ENCODE peak calls at places on chromosomes 3 and 15, in six cellular contexts. I, E, B, G, M and T are unnamed samples.

GRCh38 chr3:25707268-25707928 is 42.7 kb upstream of the TOP2B start:
- DNase-seq in M (no peak), G (no peak), B (no peak), E (no peak), I (no peak), T (no peak)

GRCh38 chr3:51696954-51697353 is 9.9 kb upstream of the GRM2 start:
- DNase-seq in I (no peak), G (no peak), B (no peak), M (no peak), E (no peak), T (peak)

GRCh38 chr3:81923038-81923437 is 161.6 kb upstream of the GBE1 start:
- DNase-seq in G (no peak), E (no peak), M (no peak), I (no peak), B (no peak), T (no peak)

GRCh38 chr3:186152889-186153292 is 44.0 kb upstream of the ETV5 start:
- DNase-seq in M (no peak), I (no peak), E (no peak), B (no peak), G (no peak), T (no peak)

GRCh38 chr3:168085491-168086119 is 10.1 kb downstream of the GOLIM4 start:
- DNase-seq in I (no peak), B (no peak), M (no peak), E (no peak), G (peak), T (no peak)

GRCh38 chr3:146865175-146865755 is 260.1 kb upstream of the PLSCR5 start:
- DNase-seq in E (no peak), G (no peak), B (no peak), M (no peak), I (no peak), T (no peak)

GRCh38 chr3:13524979-13525669 is 23.8 kb upstream of the FBLN2 start:
- DNase-seq in B (no peak), I (no peak), E (peak), G (peak), M (no peak), T (no peak)

GRCh38 chr15:90680371-90680935 is 36.7 kb upstream of the BLM start:
- DNase-seq in I (no peak), G (peak), E (peak), M (no peak), B (no peak), T (no peak)

GRCh38 chr3:126357299-126358037 is at the start of gene KLF15:
- DNase-seq in M (peak), I (peak), B (peak), G (peak), E (peak), T (peak)

GRCh38 chr15:69554321-69554961 is 101.8 kb downstream of the RPLP1 start:
- DNase-seq in M (no peak), B (no peak), I (no peak), G (no peak), E (no peak), T (no peak)

GRCh38 chr3:8443829-8444791 is 57.5 kb upstream of the LMCD1 start:
- DNase-seq in G (peak), B (peak), I (no peak), E (peak), M (no peak), T (peak)

GRCh38 chr3:122800838-122801237 is 6.0 kb downstream of the SLC49A4 start:
- DNase-seq in G (no peak), M (no peak), B (no peak), I (no peak), E (no peak), T (no peak)

GRCh38 chr3:37155782-37156181 is 18.6 kb downstream of the LRRFIP2 start:
- DNase-seq in I (no peak), G (no peak), M (no peak), E (no peak), B (no peak), T (no peak)

GRCh38 chr3:106013971-106014370 is 145.2 kb upstream of the CBLB start:
- DNase-seq in E (peak), I (no peak), M (no peak), G (peak), B (no peak), T (no peak)

GRCh38 chr3:192571197-192571791 is 156.0 kb downstream of the FGF12 start:
- DNase-seq in E (peak), I (no peak), M (no peak), G (peak), B (no peak), T (peak)

GRCh38 chr3:73784647-73785420 is 160.1 kb upstream of the PDZRN3 start:
- DNase-seq in B (no peak), M (no peak), G (peak), I (no peak), E (no peak), T (no peak)

GRCh38 chr15:44081223-44082013 is 113.7 kb downstream of the FRMD5 start:
- DNase-seq in I (no peak), M (no peak), E (no peak), G (peak), B (no peak), T (no peak)

GRCh38 chr15:95464091-95464888 is 866.2 kb upstream of the NR2F2 start:
- DNase-seq in M (no peak), B (no peak), I (no peak), G (no peak), E (no peak), T (no peak)

GRCh38 chr15:100668321-100668690 is 65.9 kb downstream of the ASB7 start:
- DNase-seq in B (no peak), M (no peak), I (no peak), G (no peak), E (no peak), T (no peak)

GRCh38 chr3:65776494-65776893 is 262.2 kb downstream of the MAGI1 start:
- DNase-seq in E (peak), M (no peak), B (no peak), G (peak), I (no peak), T (no peak)

GRCh38 chr3:12218161-12218560 is 59.4 kb upstream of the TIMP4 start:
- DNase-seq in B (no peak), I (no peak), M (no peak), E (no peak), G (no peak), T (no peak)